ENCODE peak calls at places on chromosome 20, in four cellular contexts. G, H, W and X are unnamed samples.
A peak's percentile ranks its signal among the peaks of the same experiment; 100 is the strongest.

GRCh38 chr20:51220293-51220706 is 197.4 kb upstream of the KCNG1 start:
- DNase-seq in G (peak; percentile 23), H (peak; percentile 20), W (no peak), X (no peak)

GRCh38 chr20:23995905-23996666 is 7.5 kb upstream of the GGTLC1 start:
- DNase-seq in G (peak; percentile 50), H (peak; percentile 44), W (peak; percentile 47), X (peak; percentile 53)

GRCh38 chr20:3209023-3209945 is at the start of gene ITPA:
- DNase-seq in G (peak; percentile 75), H (peak; percentile 40), W (peak; percentile 52), X (no peak)

GRCh38 chr20:6501061-6501460 is 266.4 kb upstream of the BMP2 start:
- DNase-seq in G (peak; percentile 24), H (no peak), W (no peak), X (peak; percentile 43)

GRCh38 chr20:35329435-35330139 is 37.4 kb upstream of the FAM83C start:
- DNase-seq in G (peak; percentile 75), H (no peak), W (peak; percentile 50), X (no peak)

GRCh38 chr20:6418732-6419131 is 295.9 kb upstream of the FERMT1 start:
- DNase-seq in G (no peak), H (no peak), W (no peak), X (no peak)

GRCh38 chr20:23155141-23155590 is 69.0 kb upstream of the CD93 start:
- DNase-seq in G (no peak), H (no peak), W (no peak), X (no peak)

GRCh38 chr20:23131766-23132165 is 45.6 kb upstream of the CD93 start:
- DNase-seq in G (no peak), H (no peak), W (no peak), X (no peak)

GRCh38 chr20:52179331-52180166 is 12.0 kb downstream of the ZFP64 start:
- DNase-seq in G (no peak), H (no peak), W (peak; percentile 83), X (no peak)

GRCh38 chr20:17616480-17617211 is 46.8 kb downstream of the DSTN start:
- DNase-seq in G (no peak), H (no peak), W (no peak), X (peak; percentile 27)

GRCh38 chr20:23138682-23139081 is 52.6 kb upstream of the CD93 start:
- DNase-seq in G (no peak), H (no peak), W (no peak), X (no peak)

GRCh38 chr20:3032624-3033023 is 10.8 kb upstream of the GNRH2 start:
- DNase-seq in G (no peak), H (no peak), W (no peak), X (peak; percentile 52)

GRCh38 chr20:20668639-20669038 is 43.8 kb downstream of the RALGAPA2 start:
- DNase-seq in G (no peak), H (no peak), W (peak; percentile 65), X (no peak)

GRCh38 chr20:13231031-13231752 is 10.1 kb downstream of the ISM1 start:
- DNase-seq in G (no peak), H (no peak), W (no peak), X (no peak)

GRCh38 chr20:23245553-23246128 is 105.0 kb upstream of the NXT1 start:
- DNase-seq in G (peak; percentile 52), H (peak; percentile 72), W (no peak), X (peak; percentile 48)

GRCh38 chr20:12170406-12170805 is 252.7 kb downstream of the BTBD3 start:
- DNase-seq in G (no peak), H (no peak), W (no peak), X (no peak)

GRCh38 chr20:21693322-21693721 is 12.1 kb upstream of the PAX1 start:
- DNase-seq in G (peak; percentile 24), H (no peak), W (no peak), X (no peak)

GRCh38 chr20:13492001-13492480 is 146.7 kb downstream of the TASP1 start:
- DNase-seq in G (no peak), H (peak; percentile 19), W (no peak), X (no peak)

GRCh38 chr20:270517-270916 is 13.0 kb downstream of the DEFB132 start:
- DNase-seq in G (no peak), H (no peak), W (no peak), X (no peak)

GRCh38 chr20:59364611-59365010 is 64.2 kb downstream of the EDN3 start:
- DNase-seq in G (no peak), H (no peak), W (no peak), X (no peak)

GRCh38 chr20:59832406-59833156 is 100.9 kb downstream of the SYCP2 start:
- DNase-seq in G (no peak), H (peak; percentile 5), W (no peak), X (no peak)

GRCh38 chr20:11917663-11918062 is at the start of gene BTBD3:
- DNase-seq in G (no peak), H (peak; percentile 66), W (peak; percentile 93), X (peak; percentile 65)

GRCh38 chr20:62010551-62011402 is 54.9 kb downstream of the TAF4 start:
- DNase-seq in G (peak; percentile 64), H (peak; percentile 46), W (peak; percentile 25), X (peak; percentile 44)

GRCh38 chr20:884983-885952 is 30.9 kb downstream of the ANGPT4 start:
- DNase-seq in G (no peak), H (peak; percentile 57), W (peak; percentile 18), X (peak; percentile 24)

GRCh38 chr20:44523746-44524145 is 1.9 kb upstream of the SERINC3 start:
- DNase-seq in G (no peak), H (no peak), W (no peak), X (no peak)

GRCh38 chr20:61411743-61412142 is 159.7 kb downstream of the CDH4 start:
- DNase-seq in G (no peak), H (no peak), W (no peak), X (no peak)

GRCh38 chr20:44888226-44889103 is 3.0 kb downstream of the YWHAB start:
- DNase-seq in G (peak; percentile 31), H (no peak), W (no peak), X (no peak)

GRCh38 chr20:51660741-51661608 is 107.2 kb downstream of the ATP9A start:
- DNase-seq in G (no peak), H (no peak), W (no peak), X (no peak)

DNA sequence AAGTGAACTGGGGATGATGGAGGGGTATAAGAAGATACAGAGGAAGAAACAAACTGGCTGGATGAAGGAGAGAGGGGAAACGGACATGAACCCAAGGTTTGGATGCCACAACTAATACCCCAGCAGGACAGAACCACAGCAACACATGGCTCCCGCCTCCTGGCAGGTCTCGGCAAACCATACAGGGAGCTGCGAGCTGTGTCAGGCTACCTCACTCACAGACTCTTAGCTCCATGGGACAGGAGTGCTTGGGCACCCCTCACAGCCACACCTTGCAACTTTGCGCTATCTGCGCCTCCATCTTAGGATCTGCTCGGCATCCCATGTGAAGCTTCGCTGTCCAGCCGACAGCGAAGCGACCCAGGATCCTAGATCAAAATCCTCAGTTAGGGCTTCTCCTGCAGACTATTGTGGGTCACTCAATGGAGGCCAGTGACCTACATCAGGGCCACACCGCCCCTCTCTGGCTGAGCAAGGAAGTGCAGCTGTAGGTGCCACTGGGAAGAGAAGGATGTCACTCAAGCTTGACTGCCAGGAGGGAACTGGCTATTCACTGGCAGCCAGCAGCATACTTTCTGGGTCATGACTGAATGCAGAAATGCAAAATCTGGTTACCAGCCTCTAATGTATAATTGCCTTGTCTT is 174.4 kb upstream of the RIN2 start:
- DNase-seq in G (peak; percentile 51), H (peak; percentile 68), W (peak; percentile 63), X (peak; percentile 88)
- H3K4me1 ChIP-seq in G (no peaks in the 10 kb centered on the region), H (no peaks in the 10 kb centered on the region), W (no peaks in the 10 kb centered on the region), X (no peaks in the 10 kb centered on the region)

GRCh38 chr20:36335187-36335870 is 29.2 kb downstream of the DLGAP4 start:
- DNase-seq in G (no peak), H (no peak), W (no peak), X (no peak)

GRCh38 chr20:36337886-36338285 is 31.7 kb downstream of the DLGAP4 start:
- DNase-seq in G (no peak), H (no peak), W (no peak), X (no peak)

GRCh38 chr20:36336204-36336603 is 30.1 kb downstream of the DLGAP4 start:
- DNase-seq in G (no peak), H (no peak), W (no peak), X (no peak)

GRCh38 chr20:36334281-36335075 is 28.3 kb downstream of the DLGAP4 start:
- DNase-seq in G (no peak), H (no peak), W (no peak), X (no peak)

GRCh38 chr20:36336838-36337478 is 30.8 kb downstream of the DLGAP4 start:
- DNase-seq in G (no peak), H (no peak), W (no peak), X (no peak)
- H3K9me3 ChIP-seq in G (no peaks in the 10 kb centered on the region), H (no peaks in the 10 kb centered on the region), W (no peaks in the 10 kb centered on the region), X (no peaks in the 10 kb centered on the region)

GRCh38 chr20:63706852-63707557 is 771 bp downstream of the ARFRP1 start:
- DNase-seq in G (peak; percentile 77), H (no peak), W (peak; percentile 72), X (peak; percentile 57)
- TF ChIP-seq CTCF in G (peak; percentile 98), H (no peak), W (peak; percentile 88), X (peak; percentile 30)

GRCh38 chr20:57638895-57639236 is 18.6 kb upstream of the ZBP1 start:
- DNase-seq in G (no peak), H (no peak), W (no peak), X (no peak)

GRCh38 chr20:57633945-57634491 is 13.8 kb upstream of the ZBP1 start:
- DNase-seq in G (no peak), H (no peak), W (peak; percentile 88), X (no peak)

DNA sequence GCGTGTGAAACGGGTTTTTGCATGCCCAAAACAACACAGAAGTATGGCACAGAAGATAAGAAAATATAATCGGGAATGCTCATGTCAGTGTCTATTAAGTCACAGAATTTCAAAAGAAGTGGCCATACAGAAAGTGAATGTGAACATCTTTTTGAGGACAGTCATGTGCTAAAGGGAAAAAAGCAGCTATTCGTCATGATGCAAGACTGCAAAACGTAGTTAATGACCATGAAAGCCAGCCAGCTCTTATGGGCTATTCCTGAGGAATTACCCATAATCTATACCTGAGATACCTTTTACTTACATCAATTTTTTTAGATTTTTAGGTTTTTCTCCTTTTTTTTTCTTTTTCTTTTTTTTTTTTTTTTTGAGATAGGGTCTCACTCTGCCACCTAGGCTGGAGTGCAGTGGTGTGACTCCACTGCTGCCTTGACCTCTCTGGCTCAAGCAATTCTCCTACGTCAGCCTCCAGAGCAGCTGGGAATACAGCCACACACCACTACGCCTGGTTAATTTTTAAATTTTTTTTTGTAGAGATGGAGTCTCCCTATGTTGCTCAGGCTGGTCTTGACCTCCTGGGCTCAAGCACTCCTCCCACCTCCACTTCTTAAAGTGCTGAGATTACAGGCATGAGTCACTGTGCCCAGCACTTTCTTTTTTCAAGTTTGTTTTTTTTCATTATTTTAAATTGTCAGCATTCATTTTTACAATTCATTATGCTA is 18.1 kb upstream of the ZBP1 start:
- DNase-seq in G (no peak), H (no peak), W (no peak), X (no peak)
- H3K4me1 ChIP-seq in G (no peaks in the 10 kb centered on the region), H (no peaks in the 10 kb centered on the region), W (peaks cover 13% of the 10 kb centered on the region), X (no peaks in the 10 kb centered on the region)

DNA sequence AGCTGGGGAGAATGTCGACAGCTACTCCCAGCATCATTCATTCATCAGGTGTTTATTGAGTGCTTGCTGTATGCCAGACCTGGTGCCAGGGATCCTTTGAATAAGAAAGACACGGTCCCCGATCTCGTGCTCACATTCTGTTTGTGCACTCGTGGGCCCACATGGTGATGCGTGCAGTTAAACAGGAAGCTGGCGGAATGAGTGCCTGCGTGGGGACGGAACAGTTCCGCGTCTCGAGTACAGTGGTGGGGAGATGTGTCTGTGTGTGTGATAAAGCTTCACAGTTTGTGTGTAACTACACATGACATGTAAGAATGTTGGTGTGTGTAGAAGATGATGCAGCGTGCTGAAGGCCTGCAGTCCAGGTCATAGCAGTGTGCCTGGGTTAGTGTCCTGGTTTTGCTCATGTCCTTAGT is 6.5 kb downstream of the RBM38 start:
- DNase-seq in G (no peak), H (peak; percentile 12), W (no peak), X (no peak)
- H3K9me3 ChIP-seq in G (no peaks in the 10 kb centered on the region), H (no peaks in the 10 kb centered on the region), W (no peaks in the 10 kb centered on the region), X (no peaks in the 10 kb centered on the region)

GRCh38 chr20:42763015-42763414 is 426.7 kb downstream of the PTPRT start:
- DNase-seq in G (no peak), H (no peak), W (no peak), X (no peak)
- TF ChIP-seq CTCF in G (no peak), H (no peak), W (no peak), X (no peak)